ENCODE peak calls at places on chromosomes 11 and 22, in seven cellular contexts. J is NCI-H2227 treated with DMSO at 0.1 percent for 48 hours, W is neural progenitor cell, M is ELF-1, T is heart left ventricle, C is sigmoid colon, I is NCI-H2081. V is an unnamed sample.

GRCh38 chr11:119100246-119100959 is 1.2 kb downstream of the DPAGT1 start:
- DNase-seq in C (no peak), I (peak), M (peak), J (no peak), T (no peak), W (peak), V (no peak)

GRCh38 chr11:106917973-106918372 is 100.3 kb downstream of the GUCY1A2 start:
- DNase-seq in T (no peak), W (peak), C (no peak), I (no peak), M (peak), J (no peak), V (no peak)

GRCh38 chr22:17218341-17218740 is 894 bp downstream of the ADA2 start:
- DNase-seq in I (no peak), J (no peak), C (no peak), M (no peak), W (no peak), T (no peak), V (no peak)

GRCh38 chr11:14435717-14436116 is 63.9 kb downstream of the COPB1 start:
- DNase-seq in T (no peak), M (no peak), I (no peak), W (no peak), C (no peak), J (no peak), V (no peak)

GRCh38 chr11:78961186-78961782 is 386.6 kb upstream of the NARS2 start:
- DNase-seq in T (no peak), C (no peak), W (peak), M (peak), J (no peak), I (no peak), V (no peak)

GRCh38 chr22:30208631-30209603 is 37.6 kb downstream of the LIF start:
- DNase-seq in T (peak), J (no peak), M (peak), C (peak), I (no peak), W (no peak), V (peak)

GRCh38 chr11:65571940-65572339 is 398 bp upstream of the FAM89B start:
- DNase-seq in J (peak), T (no peak), C (no peak), M (peak), I (peak), W (peak), V (no peak)

GRCh38 chr11:91981995-91982394 is 242.6 kb upstream of the FAT3 start:
- DNase-seq in M (no peak), C (peak), T (peak), J (no peak), I (no peak), W (no peak), V (no peak)

GRCh38 chr11:111766834-111767142 is 599 bp upstream of the PPP2R1B start:
- DNase-seq in C (no peak), W (no peak), J (no peak), I (peak), M (no peak), T (no peak), V (no peak)

GRCh38 chr11:61529537-61530225 is 21.1 kb downstream of the LRRC10B start:
- DNase-seq in T (no peak), W (no peak), J (no peak), I (no peak), M (no peak), C (no peak), V (no peak)

GRCh38 chr11:70067591-70068341 is 10.4 kb upstream of the ANO1 start:
- DNase-seq in C (peak), T (no peak), W (peak), J (no peak), I (no peak), M (peak), V (no peak)

GRCh38 chr11:102005306-102005705 is 41.9 kb upstream of the CFAP300 start:
- DNase-seq in J (no peak), C (no peak), W (no peak), I (no peak), M (no peak), T (no peak), V (no peak)

GRCh38 chr11:94737171-94737611 is 31.0 kb upstream of the AMOTL1 start:
- DNase-seq in T (no peak), I (no peak), J (no peak), W (no peak), M (no peak), C (no peak), V (no peak)

GRCh38 chr11:33377100-33377851 is 120.1 kb downstream of the HIPK3 start:
- DNase-seq in T (no peak), C (no peak), M (no peak), J (no peak), W (peak), I (no peak), V (no peak)

GRCh38 chr22:44485494-44485893 is 12.5 kb downstream of the RTL6 start:
- DNase-seq in M (no peak), T (no peak), W (no peak), C (no peak), I (no peak), J (no peak), V (no peak)

GRCh38 chr22:30502153-30502552 is 3.3 kb downstream of the SEC14L4 start:
- DNase-seq in I (no peak), T (no peak), C (no peak), M (no peak), J (no peak), W (no peak), V (no peak)

GRCh38 chr11:46537121-46537520 is 56.7 kb downstream of the AMBRA1 start:
- DNase-seq in C (no peak), W (peak), J (no peak), T (no peak), M (peak), I (no peak), V (no peak)

V was measured in mesenteric fat pad.